ENCODE peak calls at places on chromosomes 2 and 18, in six cellular contexts. T, H, M, G, D and C are unnamed samples.

GRCh38 chr18:74498712-74499629 is 2.8 kb downstream of the CNDP2 start:
- DNase-seq in T (peak), H (peak), M (no peak), G (no peak), D (peak), C (peak)

GRCh38 chr2:60303685-60304084 is 249.8 kb downstream of the BCL11A start:
- DNase-seq in T (no peak), H (no peak), M (no peak), G (no peak), D (no peak), C (no peak)

GRCh38 chr2:233824373-233824772 is 30.0 kb downstream of the HJURP start:
- DNase-seq in T (no peak), H (no peak), M (no peak), G (no peak), D (peak), C (no peak)

GRCh38 chr2:232420073-232420454 is 13.4 kb downstream of the ALPG start:
- DNase-seq in T (no peak), H (no peak), M (no peak), G (no peak), D (no peak), C (no peak)

GRCh38 chr2:118989481-118989880 is 47.5 kb downstream of the MARCO start:
- DNase-seq in T (no peak), H (no peak), M (no peak), G (no peak), D (no peak), C (no peak)

GRCh38 chr2:232884001-232884421 is 13.9 kb downstream of the SNORC start:
- DNase-seq in T (no peak), H (no peak), M (no peak), G (no peak), D (peak), C (no peak)

GRCh38 chr18:63834471-63835113 is 52.9 kb upstream of the SERPINB2 start:
- DNase-seq in T (no peak), H (no peak), M (no peak), G (no peak), D (no peak), C (no peak)

GRCh38 chr2:150023044-150023443 is 435.5 kb upstream of the MMADHC start:
- DNase-seq in T (no peak), H (no peak), M (no peak), G (no peak), D (no peak), C (no peak)

GRCh38 chr18:56516769-56517168 is 121.6 kb downstream of the TXNL1 start:
- DNase-seq in T (no peak), H (peak), M (peak), G (no peak), D (no peak), C (no peak)

GRCh38 chr2:38750011-38750792 is 959 bp downstream of the SRSF7 start:
- DNase-seq in T (peak), H (peak), M (peak), G (peak), D (peak), C (peak)

GRCh38 chr18:44725300-44726096 is 44.8 kb downstream of the SETBP1 start:
- DNase-seq in T (peak), H (peak), M (no peak), G (no peak), D (no peak), C (no peak)

GRCh38 chr2:157989227-157989626 is 112.4 kb upstream of the UPP2 start:
- DNase-seq in T (no peak), H (no peak), M (no peak), G (no peak), D (no peak), C (no peak)

GRCh38 chr2:99442837-99443236 is 47.0 kb downstream of the REV1 start:
- DNase-seq in T (no peak), H (no peak), M (no peak), G (no peak), D (no peak), C (no peak)

GRCh38 chr2:129606496-129607270 is 372.8 kb upstream of the RAB6C start:
- DNase-seq in T (no peak), H (no peak), M (no peak), G (peak), D (no peak), C (no peak)

GRCh38 chr2:54672587-54673456 is 50.6 kb upstream of the EML6 start:
- DNase-seq in T (no peak), H (no peak), M (no peak), G (no peak), D (no peak), C (peak)

GRCh38 chr2:18721038-18721922 is 131.9 kb upstream of the NT5C1B start:
- DNase-seq in T (no peak), H (no peak), M (peak), G (no peak), D (no peak), C (no peak)

GRCh38 chr2:240446618-240447175 is 11.2 kb downstream of the GPC1 start:
- DNase-seq in T (no peak), H (no peak), M (no peak), G (no peak), D (no peak), C (no peak)

GRCh38 chr18:3321133-3321812 is 59.3 kb downstream of the MYL12B start:
- DNase-seq in T (no peak), H (no peak), M (no peak), G (no peak), D (no peak), C (no peak)

GRCh38 chr2:107936427-107937359 is 49.6 kb upstream of the SLC5A7 start:
- DNase-seq in T (no peak), H (no peak), M (peak), G (peak), D (no peak), C (no peak)

GRCh38 chr2:236250909-236251579 is 13.2 kb downstream of the ASB18 start:
- DNase-seq in T (no peak), H (no peak), M (no peak), G (no peak), D (no peak), C (no peak)

GRCh38 chr18:58541789-58542425 is 87.0 kb downstream of the ALPK2 start:
- DNase-seq in T (no peak), H (no peak), M (no peak), G (no peak), D (no peak), C (peak)

GRCh38 chr2:165758276-165758675 is 35.8 kb downstream of the GALNT3 start:
- DNase-seq in T (no peak), H (no peak), M (no peak), G (no peak), D (no peak), C (no peak)

GRCh38 chr2:67476808-67477790 is 80.0 kb downstream of the ETAA1 start:
- DNase-seq in T (no peak), H (no peak), M (no peak), G (no peak), D (no peak), C (peak)

GRCh38 chr2:239824866-239825704 is 200.1 kb downstream of the NDUFA10 start:
- DNase-seq in T (peak), H (no peak), M (peak), G (no peak), D (peak), C (no peak)

GRCh38 chr18:56517181-56517580 is 121.2 kb downstream of the TXNL1 start:
- DNase-seq in T (no peak), H (no peak), M (no peak), G (no peak), D (no peak), C (no peak)

GRCh38 chr18:57094199-57094598 is 52.7 kb upstream of the BOD1L2 start:
- DNase-seq in T (no peak), H (no peak), M (no peak), G (no peak), D (no peak), C (no peak)

GRCh38 chr18:58176915-58177717 is 133.1 kb downstream of the NEDD4L start:
- DNase-seq in T (no peak), H (no peak), M (no peak), G (no peak), D (peak), C (no peak)

GRCh38 chr2:241724259-241724974 is 10.0 kb upstream of the D2HGDH start:
- DNase-seq in T (no peak), H (no peak), M (no peak), G (no peak), D (no peak), C (peak)

GRCh38 chr2:119749405-119750066 is 10.2 kb upstream of the PTPN4 start:
- DNase-seq in T (no peak), H (no peak), M (no peak), G (no peak), D (no peak), C (no peak)

DNA sequence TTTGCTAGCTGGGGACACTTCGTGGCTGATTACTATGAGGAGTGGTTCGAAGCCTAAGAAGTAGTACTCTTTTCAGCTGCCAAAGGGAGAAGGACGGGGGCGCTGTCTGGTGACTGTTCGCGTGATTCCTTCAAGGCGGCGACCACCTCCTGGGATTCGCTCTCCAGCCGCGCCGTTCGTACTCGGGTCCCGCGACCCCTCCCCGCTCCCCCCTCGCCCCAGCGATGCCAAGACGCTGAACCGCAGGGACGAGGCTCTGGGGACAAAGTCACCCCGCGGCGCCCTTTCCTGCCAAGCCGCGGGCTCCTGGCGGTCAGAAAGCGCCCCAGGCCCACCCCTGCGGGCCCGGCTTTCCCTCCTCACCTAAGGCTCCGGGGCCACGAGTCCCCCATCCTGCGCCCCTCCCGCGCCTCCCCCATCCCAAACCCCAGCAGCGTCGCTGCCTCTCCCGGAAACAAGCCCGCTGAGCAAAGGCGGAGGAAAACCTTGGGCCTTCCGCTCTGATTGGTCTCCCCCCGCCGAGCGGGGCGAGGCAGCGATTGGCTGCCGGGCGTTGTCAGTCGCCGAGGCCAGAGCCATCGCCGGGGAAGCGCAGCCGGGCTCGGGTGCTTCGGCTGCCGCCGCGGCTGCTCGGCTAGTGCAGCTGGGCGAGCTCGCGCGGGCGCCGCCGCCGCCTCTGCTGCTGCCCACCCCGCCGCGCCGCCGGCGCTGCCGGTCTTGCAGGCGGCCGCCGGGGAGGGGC is 404.3 kb downstream of the XIRP2 start:
- DNase-seq in T (peak), H (peak), M (peak), G (peak), D (peak), C (peak)
- TF ChIP-seq CTCF in T (peak), H (no peak), M (peak), G (no peak), D (no peak), C (peak)

GRCh38 chr2:28340312-28341202 is 52.1 kb upstream of the FOSL2 start:
- DNase-seq in T (no peak), H (no peak), M (no peak), G (no peak), D (no peak), C (no peak)
- TF ChIP-seq CTCF in T (peak), H (no peak), M (no peak), G (no peak), D (no peak), C (peak)

DNA sequence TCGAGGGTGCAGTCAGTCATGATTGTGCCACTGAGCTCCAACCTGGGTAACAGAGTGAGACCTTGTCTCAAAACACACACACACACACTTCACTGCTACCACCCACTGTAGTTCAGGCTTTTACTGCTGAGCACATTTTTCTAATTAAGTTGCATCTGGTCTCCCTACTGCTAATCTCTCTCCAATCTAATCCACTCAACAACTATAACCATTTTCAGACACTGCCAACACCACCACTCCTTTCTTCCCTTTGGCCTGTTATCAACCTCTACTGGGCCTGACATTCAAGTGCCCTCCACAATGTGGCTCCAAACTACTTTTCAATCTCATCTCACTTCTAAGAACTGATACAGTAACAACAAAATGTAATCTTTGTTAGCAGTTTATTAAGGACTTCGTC is 44.8 kb downstream of the RMP24 start:
- DNase-seq in T (no peak), H (no peak), M (no peak), G (no peak), D (no peak), C (no peak)
- TF ChIP-seq CTCF in T (no peak), H (no peak), M (no peak), G (no peak), D (no peak), C (no peak)

DNA sequence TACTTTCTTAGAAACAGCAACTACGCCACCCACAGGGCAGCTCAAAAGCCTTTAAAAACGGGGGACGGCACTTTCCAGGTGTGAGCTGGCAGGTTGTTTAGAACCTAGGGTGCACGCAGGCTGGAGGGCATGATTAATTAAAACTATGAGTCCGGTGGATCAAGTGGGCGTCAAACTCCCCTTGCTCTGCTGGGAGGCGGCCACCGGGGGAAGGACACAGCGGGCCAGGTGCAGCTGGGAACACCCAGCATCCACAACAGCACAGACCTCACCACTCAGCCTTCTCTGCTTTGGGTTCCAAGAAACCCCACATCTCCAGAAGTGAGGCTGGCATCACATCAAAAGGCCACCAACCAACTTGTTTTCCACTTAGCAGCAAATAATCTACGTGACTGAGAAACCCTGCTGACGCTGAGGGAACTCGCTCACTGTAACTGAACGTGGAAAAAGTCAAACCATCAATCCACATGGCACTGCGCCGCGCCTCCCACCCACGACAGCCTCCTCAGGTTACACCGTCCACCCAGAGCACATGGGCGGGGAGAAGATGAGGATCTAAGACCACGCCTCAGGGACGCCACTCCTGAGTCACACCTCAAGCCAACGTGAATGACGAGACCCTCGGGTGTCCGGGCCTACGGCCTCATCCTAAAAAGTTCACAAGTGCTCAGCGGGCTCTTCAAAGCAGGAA is 118.2 kb downstream of the ZNF516 start:
- DNase-seq in T (no peak), H (no peak), M (no peak), G (no peak), D (peak), C (no peak)
- TF ChIP-seq CTCF in T (no peak), H (no peak), M (no peak), G (no peak), D (no peak), C (no peak)

GRCh38 chr2:8282858-8283252 is 399.0 kb upstream of the ID2 start:
- DNase-seq in T (no peak), H (no peak), M (no peak), G (no peak), D (no peak), C (no peak)

GRCh38 chr2:8281950-8282857 is 399.7 kb upstream of the ID2 start:
- DNase-seq in T (no peak), H (no peak), M (no peak), G (no peak), D (no peak), C (no peak)

GRCh38 chr2:8288206-8288605 is 393.6 kb upstream of the ID2 start:
- DNase-seq in T (no peak), H (no peak), M (no peak), G (no peak), D (no peak), C (no peak)

GRCh38 chr2:8285898-8286297 is 396.0 kb upstream of the ID2 start:
- DNase-seq in T (no peak), H (no peak), M (no peak), G (no peak), D (no peak), C (no peak)

DNA sequence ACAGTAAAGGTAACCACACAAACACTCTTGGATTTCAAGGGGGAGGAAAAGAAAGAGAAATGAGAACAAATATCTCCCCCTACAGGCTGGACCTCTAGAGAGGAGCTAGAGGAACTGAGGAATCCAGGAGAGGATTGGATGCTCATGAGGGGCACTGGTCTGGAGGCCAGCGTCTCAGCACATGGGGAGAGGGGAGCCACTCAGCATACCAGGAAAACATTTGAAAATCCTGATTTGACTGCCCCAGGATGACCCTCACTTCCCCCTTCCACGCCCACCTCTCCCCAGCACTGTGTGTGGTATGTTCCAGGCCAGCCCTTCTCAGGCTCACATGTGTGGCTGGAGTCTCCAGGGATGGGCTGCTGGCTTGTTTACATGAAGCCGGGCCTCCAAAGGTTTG is 396.8 kb upstream of the ID2 start:
- DNase-seq in T (no peak), H (no peak), M (peak), G (no peak), D (no peak), C (no peak)
- TF ChIP-seq CTCF in T (peak), H (no peak), M (no peak), G (no peak), D (no peak), C (peak)

DNA sequence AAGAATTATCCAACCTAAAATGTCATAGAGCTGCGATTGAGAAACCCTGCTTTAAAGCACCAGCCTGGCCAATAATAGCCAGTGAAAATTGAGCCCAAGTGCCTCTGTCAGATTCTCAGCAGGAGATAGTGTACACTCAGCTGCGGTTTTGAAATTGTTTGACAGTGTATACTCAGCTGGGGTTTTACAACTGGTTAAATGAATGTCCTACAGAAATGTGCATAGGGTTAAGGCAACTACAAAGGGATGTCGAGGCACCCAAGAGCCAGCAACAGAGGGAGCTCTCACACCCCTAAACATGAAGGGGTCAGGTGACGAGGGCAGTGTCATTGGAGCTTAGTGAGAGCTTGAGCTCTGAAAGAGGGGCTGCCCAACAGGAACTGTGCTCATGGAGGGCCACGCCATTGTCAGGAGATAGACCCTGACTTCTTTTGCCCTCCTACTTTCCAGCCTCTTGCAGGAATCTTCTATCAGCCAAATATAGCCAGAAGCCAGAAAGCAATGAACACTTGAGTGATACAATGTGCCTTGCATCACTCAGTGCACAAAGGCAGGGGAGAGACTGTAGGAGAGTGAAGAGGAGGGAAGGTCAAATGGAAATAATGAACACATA is 15.1 kb downstream of the ACTG2 start:
- DNase-seq in T (no peak), H (no peak), M (no peak), G (no peak), D (peak), C (peak)
- TF ChIP-seq CTCF in T (peak), H (peak), M (no peak), G (no peak), D (no peak), C (peak)